ENCODE peak calls at places on chromosomes 3 and 15, in nine cellular contexts. One of them, this sample, is unnamed.

GRCh38 chr15:29418931-29419330 is 149.3 kb upstream of the NSMCE3 start:
- ATAC-seq in A549: no peak
- ATAC-seq in activated T-cell treated with anti-CD3 and anti-CD28 coated beads, Interleukin-2, amount 50 U/mL, for 72 hours: no peak
- ATAC-seq in effector memory CD8-positive, alpha-beta T cell: no peak
- ATAC-seq in activated CD8-positive, alpha-beta T cell treated with anti-CD3 and anti-CD28 coated beads, Interleukin-2, amount 10 ng/mL, durations not matched to agents 7 days and 5 days: no peak
- ATAC-seq in memory B cell: no peak
- ATAC-seq in Right ventricle myocardium inferior: no peak
- ATAC-seq in upper lobe of left lung: no peak
- ATAC-seq in activated naive CD8-positive, alpha-beta T cell treated with anti-CD3 and anti-CD28 coated beads, Interleukin-2, amount 10 ng/mL, durations not matched to agents 7 days and 5 days: no peak
- ATAC-seq in this sample: no peak

GRCh38 chr3:125146601-125147490 is 65.7 kb downstream of the SLC12A8 start:
- ATAC-seq in A549: no peak
- ATAC-seq in activated T-cell treated with anti-CD3 and anti-CD28 coated beads, Interleukin-2, amount 50 U/mL, for 72 hours: no peak
- ATAC-seq in effector memory CD8-positive, alpha-beta T cell: peak; percentile 31
- ATAC-seq in activated CD8-positive, alpha-beta T cell treated with anti-CD3 and anti-CD28 coated beads, Interleukin-2, amount 10 ng/mL, durations not matched to agents 7 days and 5 days: peak; percentile 11
- ATAC-seq in memory B cell: peak; percentile 73
- ATAC-seq in Right ventricle myocardium inferior: peak; percentile 66
- ATAC-seq in upper lobe of left lung: peak; percentile 49
- ATAC-seq in activated naive CD8-positive, alpha-beta T cell treated with anti-CD3 and anti-CD28 coated beads, Interleukin-2, amount 10 ng/mL, durations not matched to agents 7 days and 5 days: peak; percentile 45
- ATAC-seq in this sample: no peak

GRCh38 chr3:146953523-146954125 is 348.5 kb upstream of the PLSCR5 start:
- ATAC-seq in A549: no peak
- ATAC-seq in activated T-cell treated with anti-CD3 and anti-CD28 coated beads, Interleukin-2, amount 50 U/mL, for 72 hours: no peak
- ATAC-seq in effector memory CD8-positive, alpha-beta T cell: no peak
- ATAC-seq in activated CD8-positive, alpha-beta T cell treated with anti-CD3 and anti-CD28 coated beads, Interleukin-2, amount 10 ng/mL, durations not matched to agents 7 days and 5 days: no peak
- ATAC-seq in memory B cell: no peak
- ATAC-seq in Right ventricle myocardium inferior: no peak
- ATAC-seq in upper lobe of left lung: no peak
- ATAC-seq in activated naive CD8-positive, alpha-beta T cell treated with anti-CD3 and anti-CD28 coated beads, Interleukin-2, amount 10 ng/mL, durations not matched to agents 7 days and 5 days: no peak
- ATAC-seq in this sample: no peak

GRCh38 chr3:43707998-43708397 is 17.3 kb downstream of the ABHD5 start:
- ATAC-seq in A549: peak; percentile 81
- ATAC-seq in activated T-cell treated with anti-CD3 and anti-CD28 coated beads, Interleukin-2, amount 50 U/mL, for 72 hours: peak; percentile 86
- ATAC-seq in effector memory CD8-positive, alpha-beta T cell: no peak
- ATAC-seq in activated CD8-positive, alpha-beta T cell treated with anti-CD3 and anti-CD28 coated beads, Interleukin-2, amount 10 ng/mL, durations not matched to agents 7 days and 5 days: no peak
- ATAC-seq in memory B cell: no peak
- ATAC-seq in Right ventricle myocardium inferior: no peak
- ATAC-seq in upper lobe of left lung: no peak
- ATAC-seq in activated naive CD8-positive, alpha-beta T cell treated with anti-CD3 and anti-CD28 coated beads, Interleukin-2, amount 10 ng/mL, durations not matched to agents 7 days and 5 days: no peak
- ATAC-seq in this sample: peak; percentile 94

GRCh38 chr3:49388416-49388815 is 23.4 kb downstream of the RHOA start:
- ATAC-seq in A549: peak; percentile 19
- ATAC-seq in activated T-cell treated with anti-CD3 and anti-CD28 coated beads, Interleukin-2, amount 50 U/mL, for 72 hours: no peak
- ATAC-seq in effector memory CD8-positive, alpha-beta T cell: peak; percentile 16
- ATAC-seq in activated CD8-positive, alpha-beta T cell treated with anti-CD3 and anti-CD28 coated beads, Interleukin-2, amount 10 ng/mL, durations not matched to agents 7 days and 5 days: no peak
- ATAC-seq in memory B cell: no peak
- ATAC-seq in Right ventricle myocardium inferior: no peak
- ATAC-seq in upper lobe of left lung: no peak
- ATAC-seq in activated naive CD8-positive, alpha-beta T cell treated with anti-CD3 and anti-CD28 coated beads, Interleukin-2, amount 10 ng/mL, durations not matched to agents 7 days and 5 days: no peak
- ATAC-seq in this sample: no peak

GRCh38 chr3:101667844-101668243 is 9.1 kb downstream of the ZBTB11 start:
- ATAC-seq in A549: no peak
- ATAC-seq in activated T-cell treated with anti-CD3 and anti-CD28 coated beads, Interleukin-2, amount 50 U/mL, for 72 hours: no peak
- ATAC-seq in effector memory CD8-positive, alpha-beta T cell: no peak
- ATAC-seq in activated CD8-positive, alpha-beta T cell treated with anti-CD3 and anti-CD28 coated beads, Interleukin-2, amount 10 ng/mL, durations not matched to agents 7 days and 5 days: no peak
- ATAC-seq in memory B cell: no peak
- ATAC-seq in Right ventricle myocardium inferior: no peak
- ATAC-seq in upper lobe of left lung: no peak
- ATAC-seq in activated naive CD8-positive, alpha-beta T cell treated with anti-CD3 and anti-CD28 coated beads, Interleukin-2, amount 10 ng/mL, durations not matched to agents 7 days and 5 days: no peak
- ATAC-seq in this sample: no peak

GRCh38 chr3:64191822-64192221 is 33.4 kb downstream of the PRICKLE2 start:
- ATAC-seq in A549: no peak
- ATAC-seq in activated T-cell treated with anti-CD3 and anti-CD28 coated beads, Interleukin-2, amount 50 U/mL, for 72 hours: no peak
- ATAC-seq in effector memory CD8-positive, alpha-beta T cell: no peak
- ATAC-seq in activated CD8-positive, alpha-beta T cell treated with anti-CD3 and anti-CD28 coated beads, Interleukin-2, amount 10 ng/mL, durations not matched to agents 7 days and 5 days: no peak
- ATAC-seq in memory B cell: no peak
- ATAC-seq in Right ventricle myocardium inferior: no peak
- ATAC-seq in upper lobe of left lung: no peak
- ATAC-seq in activated naive CD8-positive, alpha-beta T cell treated with anti-CD3 and anti-CD28 coated beads, Interleukin-2, amount 10 ng/mL, durations not matched to agents 7 days and 5 days: no peak
- ATAC-seq in this sample: no peak

GRCh38 chr3:64489361-64490044 is 198.3 kb downstream of the ADAMTS9 start:
- ATAC-seq in A549: no peak
- ATAC-seq in activated T-cell treated with anti-CD3 and anti-CD28 coated beads, Interleukin-2, amount 50 U/mL, for 72 hours: no peak
- ATAC-seq in effector memory CD8-positive, alpha-beta T cell: no peak
- ATAC-seq in activated CD8-positive, alpha-beta T cell treated with anti-CD3 and anti-CD28 coated beads, Interleukin-2, amount 10 ng/mL, durations not matched to agents 7 days and 5 days: no peak
- ATAC-seq in memory B cell: no peak
- ATAC-seq in Right ventricle myocardium inferior: peak; percentile 37
- ATAC-seq in upper lobe of left lung: peak; percentile 82
- ATAC-seq in activated naive CD8-positive, alpha-beta T cell treated with anti-CD3 and anti-CD28 coated beads, Interleukin-2, amount 10 ng/mL, durations not matched to agents 7 days and 5 days: no peak
- ATAC-seq in this sample: no peak

GRCh38 chr3:67653425-67654098 is 850 bp downstream of the SUCLG2 start:
- ATAC-seq in A549: peak; percentile 40
- ATAC-seq in activated T-cell treated with anti-CD3 and anti-CD28 coated beads, Interleukin-2, amount 50 U/mL, for 72 hours: no peak
- ATAC-seq in effector memory CD8-positive, alpha-beta T cell: no peak
- ATAC-seq in activated CD8-positive, alpha-beta T cell treated with anti-CD3 and anti-CD28 coated beads, Interleukin-2, amount 10 ng/mL, durations not matched to agents 7 days and 5 days: no peak
- ATAC-seq in memory B cell: no peak
- ATAC-seq in Right ventricle myocardium inferior: peak; percentile 11
- ATAC-seq in upper lobe of left lung: no peak
- ATAC-seq in activated naive CD8-positive, alpha-beta T cell treated with anti-CD3 and anti-CD28 coated beads, Interleukin-2, amount 10 ng/mL, durations not matched to agents 7 days and 5 days: no peak
- ATAC-seq in this sample: peak; percentile 5

GRCh38 chr3:62265528-62265927 is 107.8 kb downstream of the FEZF2 start:
- ATAC-seq in A549: no peak
- ATAC-seq in activated T-cell treated with anti-CD3 and anti-CD28 coated beads, Interleukin-2, amount 50 U/mL, for 72 hours: no peak
- ATAC-seq in effector memory CD8-positive, alpha-beta T cell: no peak
- ATAC-seq in activated CD8-positive, alpha-beta T cell treated with anti-CD3 and anti-CD28 coated beads, Interleukin-2, amount 10 ng/mL, durations not matched to agents 7 days and 5 days: no peak
- ATAC-seq in memory B cell: no peak
- ATAC-seq in Right ventricle myocardium inferior: no peak
- ATAC-seq in upper lobe of left lung: no peak
- ATAC-seq in activated naive CD8-positive, alpha-beta T cell treated with anti-CD3 and anti-CD28 coated beads, Interleukin-2, amount 10 ng/mL, durations not matched to agents 7 days and 5 days: no peak
- ATAC-seq in this sample: no peak

This sample was measured in activated T-helper 17 cell treated with anti-CD3 and anti-CD28 coated beads, Interleukin-2, amount 50 U/mL, for 72 hours.